ENCODE peak calls at places on chromosomes 13 and 19, in eight cellular contexts. S is thoracic aorta, F is lower leg skin, O is heart left ventricle, B is fibroblast of the aortic adventitia, U is esophagus squamous epithelium, W is pancreas, M is tibial artery. R is an unnamed sample.

GRCh38 chr19:43463381-43464088 is 1.9 kb downstream of the LYPD3 start:
- DNase-seq in S (peak; percentile 98), F (peak; percentile 97), O (peak; percentile 97), B (peak; percentile 84), U (peak; percentile 93), W (peak; percentile 99), M (peak; percentile 97), R (peak; percentile 81)

GRCh38 chr13:99265823-99266426 is 7.7 kb upstream of the GPR18 start:
- DNase-seq in S (no peak), F (no peak), O (no peak), B (peak; percentile 71), U (no peak), W (no peak), M (no peak), R (no peak)

GRCh38 chr19:4149518-4150288 is 3.7 kb upstream of the CREB3L3 start:
- DNase-seq in S (no peak), F (no peak), O (no peak), B (peak; percentile 19), U (no peak), W (no peak), M (no peak), R (no peak)

GRCh38 chr19:10920781-10921180 is 7.7 kb downstream of the YIPF2 start:
- DNase-seq in S (no peak), F (no peak), O (no peak), B (no peak), U (no peak), W (no peak), M (no peak), R (no peak)

GRCh38 chr13:76019421-76020044 is 383.4 kb downstream of the LMO7 start:
- DNase-seq in S (no peak), F (no peak), O (peak; percentile 19), B (no peak), U (no peak), W (no peak), M (no peak), R (no peak)

GRCh38 chr19:8569066-8569761 is 8.0 kb downstream of the MYO1F start:
- DNase-seq in S (no peak), F (peak; percentile 56), O (peak; percentile 58), B (peak; percentile 75), U (no peak), W (peak; percentile 58), M (peak; percentile 44), R (peak; percentile 76)

GRCh38 chr19:58395979-58396627 is 647 bp downstream of the RNF225 start:
- DNase-seq in S (no peak), F (no peak), O (no peak), B (no peak), U (no peak), W (no peak), M (no peak), R (no peak)

GRCh38 chr19:28519950-28520861 is 692.7 kb downstream of the UQCRFS1 start:
- DNase-seq in S (no peak), F (no peak), O (no peak), B (peak; percentile 31), U (no peak), W (peak; percentile 20), M (no peak), R (no peak)

GRCh38 chr19:58471736-58472135 is 4.4 kb upstream of the ZNF446 start:
- DNase-seq in S (no peak), F (no peak), O (no peak), B (no peak), U (no peak), W (no peak), M (no peak), R (no peak)

GRCh38 chr19:12778020-12778904 is 2.9 kb upstream of the HOOK2 start:
- DNase-seq in S (no peak), F (peak; percentile 70), O (peak; percentile 85), B (peak; percentile 85), U (no peak), W (peak; percentile 86), M (peak; percentile 73), R (no peak)

GRCh38 chr19:13978721-13979191 is 26.4 kb downstream of the DCAF15 start:
- DNase-seq in S (no peak), F (no peak), O (no peak), B (no peak), U (no peak), W (no peak), M (no peak), R (no peak)

GRCh38 chr19:22893855-22894270 is 61.8 kb downstream of the ZNF723 start:
- DNase-seq in S (no peak), F (no peak), O (no peak), B (no peak), U (no peak), W (no peak), M (no peak), R (no peak)

GRCh38 chr19:33245948-33246728 is 20.5 kb upstream of the SLC7A10 start:
- DNase-seq in S (no peak), F (no peak), O (peak; percentile 43), B (peak; percentile 43), U (no peak), W (no peak), M (no peak), R (no peak)

GRCh38 chr13:114211446-114211845 is 23.3 kb upstream of the CDC16 start:
- DNase-seq in S (no peak), F (no peak), O (no peak), B (no peak), U (no peak), W (no peak), M (no peak), R (no peak)

GRCh38 chr13:112055417-112056206 is 11.3 kb upstream of the SOX1 start:
- DNase-seq in S (no peak), F (no peak), O (no peak), B (no peak), U (no peak), W (no peak), M (no peak), R (no peak)

GRCh38 chr19:3254520-3254919 is 30.1 kb downstream of the CELF5 start:
- DNase-seq in S (no peak), F (no peak), O (no peak), B (no peak), U (no peak), W (no peak), M (no peak), R (no peak)

GRCh38 chr19:2034729-2035589 is 16.1 kb downstream of the MKNK2 start:
- DNase-seq in S (no peak), F (no peak), O (peak; percentile 41), B (peak; percentile 31), U (no peak), W (peak; percentile 61), M (no peak), R (peak; percentile 54)

GRCh38 chr13:80654638-80655249 is 313.8 kb upstream of the SPRY2 start:
- DNase-seq in S (no peak), F (no peak), O (peak; percentile 25), B (no peak), U (no peak), W (peak; percentile 30), M (no peak), R (no peak)
- H3K4me3 ChIP-seq in S (peak overlapping the region; percentile 44), F (no peak overlapping the region), O (no peak overlapping the region), B (no peak overlapping the region), U (peak overlapping the region; percentile 18), W (peak overlapping the region; percentile 13), M (no peak overlapping the region), R (no peak overlapping the region)

DNA sequence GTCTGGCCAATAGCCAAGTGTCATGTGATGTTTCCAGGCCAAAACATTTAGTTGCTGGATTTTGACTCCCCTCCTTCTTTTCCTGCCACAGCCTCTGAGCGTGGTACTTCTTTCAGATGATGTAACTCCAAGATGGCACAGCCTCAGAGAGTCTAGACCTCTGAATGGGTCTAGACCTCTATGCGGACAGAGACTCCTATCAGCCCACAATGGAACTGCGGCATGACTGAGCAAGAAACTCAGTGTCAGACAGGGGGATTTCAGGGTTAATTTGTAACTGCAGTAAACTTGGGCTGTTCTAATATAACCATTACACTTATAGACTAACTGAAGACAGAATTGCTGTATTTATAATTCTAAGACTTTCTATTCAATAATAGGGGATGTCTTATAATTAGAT is 42.6 kb upstream of the ZDHHC20 start:
- DNase-seq in S (no peak), F (no peak), O (no peak), B (no peak), U (no peak), W (no peak), M (no peak), R (no peak)
- TF ChIP-seq CTCF in S (no peak), F (no peak), O (no peak), B (peak; percentile 0), U (no peak), W (no peak), M (no peak), R (no peak)

GRCh38 chr13:30689752-30690151 is 45.6 kb upstream of the ALOX5AP start:
- DNase-seq in S (no peak), F (no peak), O (no peak), B (no peak), U (no peak), W (no peak), M (no peak), R (no peak)
- H3K4me3 ChIP-seq in S (peak overlapping the region; percentile 64), F (no peak overlapping the region), O (no peak overlapping the region), B (peak overlapping the region; percentile 68), U (no peak overlapping the region), W (no peak overlapping the region), M (no peak overlapping the region), R (peak overlapping the region; percentile 24)

GRCh38 chr13:46388308-46388707 is 1.3 kb upstream of the RUBCNL start:
- DNase-seq in S (no peak), F (no peak), O (no peak), B (no peak), U (no peak), W (no peak), M (no peak), R (no peak)

GRCh38 chr13:46385946-46386345 is 1.1 kb downstream of the RUBCNL start:
- DNase-seq in S (no peak), F (no peak), O (no peak), B (no peak), U (no peak), W (no peak), M (no peak), R (no peak)

GRCh38 chr13:46388846-46389245 is 1.8 kb upstream of the RUBCNL start:
- DNase-seq in S (no peak), F (no peak), O (no peak), B (no peak), U (no peak), W (no peak), M (no peak), R (no peak)

GRCh38 chr13:46386426-46386995 is 541 bp downstream of the RUBCNL start:
- DNase-seq in S (no peak), F (no peak), O (no peak), B (no peak), U (no peak), W (no peak), M (no peak), R (no peak)

DNA sequence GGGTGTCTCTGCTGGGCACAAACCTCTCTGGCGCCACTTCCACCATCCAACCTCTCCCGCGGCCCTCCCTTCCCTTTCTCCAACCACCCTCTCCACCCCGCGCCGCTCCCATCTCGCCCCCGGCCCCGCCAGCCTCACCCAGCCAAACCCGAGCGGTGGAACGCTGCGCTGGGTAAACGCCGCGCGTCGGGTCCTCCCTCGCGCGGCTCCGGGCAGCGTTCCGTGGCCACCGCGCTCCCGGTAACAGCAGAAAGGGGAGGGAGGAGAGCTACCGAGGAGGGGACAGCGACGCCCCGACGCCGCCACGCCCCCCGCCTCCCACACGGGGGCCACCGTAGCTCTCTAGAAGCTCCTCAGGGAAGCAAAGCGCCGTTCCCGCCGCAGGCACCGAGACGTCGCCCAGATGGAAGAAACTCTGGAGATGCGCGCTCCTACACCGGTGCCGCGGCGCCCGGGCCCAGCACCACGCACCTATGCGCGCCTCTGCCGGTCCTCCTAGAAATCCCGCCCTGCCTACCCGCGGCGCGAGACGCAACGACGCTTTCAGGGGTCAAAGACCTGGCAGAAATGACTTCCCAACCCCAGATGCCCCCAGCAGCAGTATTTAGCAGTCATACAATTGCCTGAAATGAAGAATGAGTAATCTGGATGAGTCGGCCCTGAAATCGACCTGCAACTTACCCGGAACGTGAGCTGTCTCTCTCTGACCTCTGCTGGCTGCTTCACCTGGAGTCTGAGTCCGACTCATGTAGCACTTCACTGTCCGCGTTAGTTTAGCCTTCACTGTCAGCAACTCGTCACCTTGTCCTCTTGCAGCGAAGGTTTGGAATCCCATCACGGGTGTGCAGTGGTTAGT is at the start of gene RUBCNL:
- DNase-seq in S (no peak), F (no peak), O (peak; percentile 49), B (no peak), U (no peak), W (peak; percentile 27), M (no peak), R (no peak)
- TF ChIP-seq CTCF in S (no peak), F (no peak), O (no peak), B (no peak), U (no peak), W (no peak), M (no peak), R (no peak)

R was measured in GM12864.